ENCODE peak calls at places on chromosome 21, in seven cellular contexts. E is EL, M is neural crest cell, J is GF-D8, X is GM13976, A is body of pancreas, V is SJSA1. W is an unnamed sample.

GRCh38 chr21:45709127-45709526 is 65.6 kb downstream of the PCBP3 start:
- DNase-seq in E (no peak), M (no peak), J (no peak), X (no peak), A (no peak), V (no peak), W (no peak)

GRCh38 chr21:29256125-29256895 is 42.4 kb upstream of the BACH1 start:
- DNase-seq in E (no peak), M (no peak), J (no peak), X (no peak), A (no peak), V (no peak), W (no peak)

GRCh38 chr21:42684109-42684916 is 30.9 kb downstream of the PDE9A start:
- DNase-seq in E (no peak), M (no peak), J (peak), X (no peak), A (no peak), V (peak), W (no peak)

GRCh38 chr21:41520560-41521442 is 12.8 kb upstream of the TMPRSS2 start:
- DNase-seq in E (no peak), M (no peak), J (no peak), X (peak), A (no peak), V (no peak), W (no peak)

GRCh38 chr21:32463367-32463766 is 50.9 kb downstream of the EVA1C start:
- DNase-seq in E (peak), M (no peak), J (no peak), X (no peak), A (no peak), V (peak), W (peak)

GRCh38 chr21:42624095-42624830 is 29.2 kb upstream of the PDE9A start:
- DNase-seq in E (no peak), M (no peak), J (no peak), X (no peak), A (peak), V (no peak), W (no peak)

GRCh38 chr21:37253991-37254390 is 13.1 kb downstream of the VPS26C start:
- DNase-seq in E (no peak), M (no peak), J (no peak), X (no peak), A (no peak), V (no peak), W (no peak)

GRCh38 chr21:46098303-46099141 is 610 bp downstream of the COL6A2 start:
- DNase-seq in E (peak), M (no peak), J (no peak), X (peak), A (no peak), V (peak), W (no peak)

GRCh38 chr21:43969115-43969444 is 43.0 kb upstream of the TRAPPC10 start:
- DNase-seq in E (no peak), M (no peak), J (no peak), X (no peak), A (no peak), V (no peak), W (no peak)

GRCh38 chr21:35953570-35953969 is 106.8 kb downstream of the SETD4 start:
- DNase-seq in E (no peak), M (no peak), J (no peak), X (no peak), A (no peak), V (no peak), W (no peak)

GRCh38 chr21:46482225-46482845 is 23.6 kb downstream of the DIP2A start:
- DNase-seq in E (no peak), M (no peak), J (no peak), X (no peak), A (no peak), V (no peak), W (no peak)

GRCh38 chr21:17051054-17051453 is 461.8 kb upstream of the CXADR start:
- DNase-seq in E (no peak), M (no peak), J (no peak), X (no peak), A (no peak), V (no peak), W (no peak)

GRCh38 chr21:16084776-16085364 is 355.1 kb downstream of the USP25 start:
- DNase-seq in E (peak), M (no peak), J (no peak), X (no peak), A (peak), V (no peak), W (no peak)

GRCh38 chr21:25005388-25005787 is 601.9 kb downstream of the MRPL39 start:
- DNase-seq in E (no peak), M (no peak), J (peak), X (no peak), A (no peak), V (no peak), W (no peak)

GRCh38 chr21:19245188-19245580 is 841.6 kb upstream of the TMPRSS15 start:
- DNase-seq in E (no peak), M (no peak), J (no peak), X (no peak), A (no peak), V (no peak), W (no peak)

GRCh38 chr21:18424250-18424649 is 20.7 kb upstream of the TMPRSS15 start:
- DNase-seq in E (no peak), M (no peak), J (no peak), X (no peak), A (no peak), V (no peak), W (no peak)

GRCh38 chr21:45168522-45168921 is 94.1 kb downstream of the ADARB1 start:
- DNase-seq in E (no peak), M (no peak), J (no peak), X (no peak), A (no peak), V (no peak), W (no peak)

GRCh38 chr21:46291561-46291960 is 5.4 kb downstream of the YBEY start:
- DNase-seq in E (no peak), M (no peak), J (no peak), X (no peak), A (no peak), V (no peak), W (no peak)

GRCh38 chr21:43316156-43316845 is 110.6 kb downstream of the SIK1 start:
- DNase-seq in E (no peak), M (no peak), J (no peak), X (no peak), A (no peak), V (no peak), W (no peak)

GRCh38 chr21:35367558-35367957 is 318.5 kb upstream of the RUNX1 start:
- DNase-seq in E (no peak), M (no peak), J (no peak), X (no peak), A (no peak), V (no peak), W (no peak)

GRCh38 chr21:41402231-41402630 is 23.8 kb upstream of the MX1 start:
- DNase-seq in E (no peak), M (no peak), J (no peak), X (no peak), A (no peak), V (no peak), W (no peak)

GRCh38 chr21:46191257-46191685 is 7.0 kb upstream of the SPATC1L start:
- DNase-seq in E (peak), M (no peak), J (no peak), X (no peak), A (peak), V (no peak), W (peak)

GRCh38 chr21:25722631-25723030 is 12.1 kb downstream of the ATP5PF start:
- DNase-seq in E (no peak), M (no peak), J (no peak), X (no peak), A (no peak), V (no peak), W (no peak)

GRCh38 chr21:25313891-25314646 is 293.2 kb downstream of the MRPL39 start:
- DNase-seq in E (peak), M (no peak), J (no peak), X (no peak), A (no peak), V (peak), W (no peak)

GRCh38 chr21:15164678-15165303 is 100.0 kb upstream of the NRIP1 start:
- DNase-seq in E (peak), M (no peak), J (no peak), X (no peak), A (no peak), V (no peak), W (no peak)

GRCh38 chr21:36909901-36910561 is 56.4 kb downstream of the HLCS start:
- DNase-seq in E (peak), M (no peak), J (no peak), X (no peak), A (no peak), V (peak), W (peak)

GRCh38 chr21:17742181-17742580 is 77.0 kb downstream of the C21orf91 start:
- DNase-seq in E (no peak), M (no peak), J (no peak), X (no peak), A (no peak), V (no peak), W (no peak)

GRCh38 chr21:33884361-33885157 is 31.0 kb downstream of the ATP5PO start:
- DNase-seq in E (peak), M (no peak), J (no peak), X (no peak), A (no peak), V (no peak), W (no peak)

GRCh38 chr21:40487406-40487805 is 359.6 kb downstream of the DSCAM start:
- DNase-seq in E (no peak), M (no peak), J (no peak), X (no peak), A (no peak), V (no peak), W (no peak)

GRCh38 chr21:24594082-24594481 is 1013.2 kb downstream of the MRPL39 start:
- DNase-seq in E (no peak), M (no peak), J (no peak), X (no peak), A (no peak), V (no peak), W (no peak)

GRCh38 chr21:20507783-20508182 is 490.4 kb upstream of the NCAM2 start:
- DNase-seq in E (no peak), M (no peak), J (no peak), X (no peak), A (no peak), V (no peak), W (no peak)

GRCh38 chr21:28771790-28772501 is 220.7 kb downstream of the LTN1 start:
- DNase-seq in E (peak), M (no peak), J (no peak), X (no peak), A (no peak), V (peak), W (no peak)

GRCh38 chr21:44763451-44764318 is 37.9 kb downstream of the UBE2G2 start:
- DNase-seq in E (no peak), M (no peak), J (no peak), X (no peak), A (no peak), V (no peak), W (no peak)

GRCh38 chr21:32135401-32136363 is 143.2 kb downstream of the MIS18A start:
- DNase-seq in E (peak), M (no peak), J (no peak), X (peak), A (no peak), V (peak), W (no peak)

GRCh38 chr21:45615145-45615711 is 28.3 kb upstream of the PCBP3 start:
- DNase-seq in E (no peak), M (no peak), J (no peak), X (peak), A (peak), V (peak), W (no peak)

GRCh38 chr21:31946236-31946635 is 73.4 kb downstream of the HUNK start:
- DNase-seq in E (no peak), M (no peak), J (no peak), X (no peak), A (no peak), V (no peak), W (no peak)